ENCODE peak calls at places on chromosomes 12 and 14, in ten cellular contexts. One of them, this sample, is unnamed.

GRCh38 chr14:27390130-27390529 is 792.3 kb upstream of the NOVA1 start:
- DNase-seq in choroid plexus epithelial cell: no peak
- DNase-seq in endodermal cell: peak; percentile 58
- DNase-seq in fibroblast of lung: no peak
- DNase-seq in glutamatergic neuron: no peak
- DNase-seq in AG09319: no peak
- DNase-seq in osteocyte: no peak
- DNase-seq in fibroblast of mammary gland: no peak
- DNase-seq in pancreas: no peak
- DNase-seq in heart right ventricle: no peak
- DNase-seq in this sample: no peak

GRCh38 chr12:93122569-93123091 is 193.5 kb upstream of the EEA1 start:
- DNase-seq in osteocyte: no peak
- DNase-seq in fibroblast of lung: no peak
- DNase-seq in AG09319: no peak
- DNase-seq in pancreas: peak; percentile 16
- DNase-seq in glutamatergic neuron: no peak
- DNase-seq in choroid plexus epithelial cell: no peak
- DNase-seq in fibroblast of mammary gland: peak; percentile 23
- DNase-seq in heart right ventricle: no peak
- DNase-seq in endodermal cell: no peak
- DNase-seq in this sample: no peak

GRCh38 chr12:29726321-29726692 is 57.4 kb downstream of the TMTC1 start:
- DNase-seq in glutamatergic neuron: no peak
- DNase-seq in fibroblast of lung: peak; percentile 47
- DNase-seq in choroid plexus epithelial cell: peak; percentile 86
- DNase-seq in fibroblast of mammary gland: peak; percentile 67
- DNase-seq in osteocyte: no peak
- DNase-seq in endodermal cell: no peak
- DNase-seq in pancreas: no peak
- DNase-seq in heart right ventricle: peak; percentile 26
- DNase-seq in AG09319: no peak
- DNase-seq in this sample: no peak

GRCh38 chr12:90905691-90906370 is 49.1 kb downstream of the CCER1 start:
- DNase-seq in choroid plexus epithelial cell: peak; percentile 23
- DNase-seq in osteocyte: no peak
- DNase-seq in glutamatergic neuron: no peak
- DNase-seq in AG09319: no peak
- DNase-seq in heart right ventricle: no peak
- DNase-seq in endodermal cell: no peak
- DNase-seq in pancreas: no peak
- DNase-seq in fibroblast of lung: no peak
- DNase-seq in fibroblast of mammary gland: peak; percentile 55
- DNase-seq in this sample: no peak

GRCh38 chr12:120257041-120257821 is 8.3 kb downstream of the PXN start:
- DNase-seq in heart right ventricle: peak; percentile 78
- DNase-seq in osteocyte: peak; percentile 83
- DNase-seq in fibroblast of lung: peak; percentile 93
- DNase-seq in pancreas: peak; percentile 56
- DNase-seq in endodermal cell: peak; percentile 72
- DNase-seq in glutamatergic neuron: no peak
- DNase-seq in choroid plexus epithelial cell: peak; percentile 93
- DNase-seq in AG09319: peak; percentile 86
- DNase-seq in fibroblast of mammary gland: peak; percentile 96
- DNase-seq in this sample: no peak

GRCh38 chr12:122310636-122311035 is 44.3 kb upstream of the VPS33A start:
- DNase-seq in fibroblast of lung: no peak
- DNase-seq in pancreas: no peak
- DNase-seq in osteocyte: no peak
- DNase-seq in endodermal cell: no peak
- DNase-seq in choroid plexus epithelial cell: no peak
- DNase-seq in AG09319: no peak
- DNase-seq in glutamatergic neuron: no peak
- DNase-seq in heart right ventricle: no peak
- DNase-seq in fibroblast of mammary gland: no peak
- DNase-seq in this sample: no peak

GRCh38 chr12:127078577-127079350 is 1188.2 kb upstream of the TMEM132C start:
- DNase-seq in choroid plexus epithelial cell: no peak
- DNase-seq in fibroblast of lung: no peak
- DNase-seq in AG09319: no peak
- DNase-seq in pancreas: no peak
- DNase-seq in endodermal cell: no peak
- DNase-seq in glutamatergic neuron: no peak
- DNase-seq in osteocyte: no peak
- DNase-seq in heart right ventricle: no peak
- DNase-seq in fibroblast of mammary gland: no peak
- DNase-seq in this sample: no peak

GRCh38 chr14:23865502-23865901 is 88.1 kb upstream of the DHRS4 start:
- DNase-seq in fibroblast of lung: no peak
- DNase-seq in heart right ventricle: no peak
- DNase-seq in fibroblast of mammary gland: no peak
- DNase-seq in AG09319: no peak
- DNase-seq in glutamatergic neuron: no peak
- DNase-seq in pancreas: no peak
- DNase-seq in endodermal cell: no peak
- DNase-seq in osteocyte: no peak
- DNase-seq in choroid plexus epithelial cell: no peak
- DNase-seq in this sample: no peak

GRCh38 chr14:71703477-71703876 is 228.8 kb upstream of the RGS6 start:
- DNase-seq in osteocyte: no peak
- DNase-seq in heart right ventricle: peak; percentile 31
- DNase-seq in fibroblast of mammary gland: peak; percentile 66
- DNase-seq in endodermal cell: no peak
- DNase-seq in glutamatergic neuron: no peak
- DNase-seq in fibroblast of lung: peak; percentile 39
- DNase-seq in pancreas: no peak
- DNase-seq in AG09319: no peak
- DNase-seq in choroid plexus epithelial cell: peak; percentile 69
- DNase-seq in this sample: no peak

GRCh38 chr12:8630131-8630530 is 17.5 kb upstream of the AICDA start:
- DNase-seq in pancreas: no peak
- DNase-seq in endodermal cell: no peak
- DNase-seq in heart right ventricle: no peak
- DNase-seq in fibroblast of lung: no peak
- DNase-seq in fibroblast of mammary gland: no peak
- DNase-seq in AG09319: no peak
- DNase-seq in osteocyte: no peak
- DNase-seq in glutamatergic neuron: no peak
- DNase-seq in choroid plexus epithelial cell: no peak
- DNase-seq in this sample: no peak

GRCh38 chr12:53844989-53845836 is 93.4 kb upstream of the HOXC13 start:
- DNase-seq in pancreas: no peak
- DNase-seq in choroid plexus epithelial cell: peak; percentile 14
- DNase-seq in osteocyte: no peak
- DNase-seq in fibroblast of mammary gland: no peak
- DNase-seq in endodermal cell: no peak
- DNase-seq in fibroblast of lung: no peak
- DNase-seq in glutamatergic neuron: no peak
- DNase-seq in AG09319: no peak
- DNase-seq in heart right ventricle: no peak
- DNase-seq in this sample: no peak

GRCh38 chr14:105880616-105881015 is 354.2 kb downstream of the TMEM121 start:
- DNase-seq in AG09319: no peak
- DNase-seq in pancreas: no peak
- DNase-seq in endodermal cell: peak; percentile 10
- DNase-seq in choroid plexus epithelial cell: no peak
- DNase-seq in osteocyte: no peak
- DNase-seq in fibroblast of mammary gland: no peak
- DNase-seq in heart right ventricle: no peak
- DNase-seq in fibroblast of lung: no peak
- DNase-seq in glutamatergic neuron: peak; percentile 2
- DNase-seq in this sample: no peak
- TF ChIP-seq CTCF in AG09319: no peak
- TF ChIP-seq CTCF in pancreas: no peak
- TF ChIP-seq CTCF in endodermal cell: no peak
- TF ChIP-seq CTCF in choroid plexus epithelial cell: no peak
- TF ChIP-seq CTCF in osteocyte: no peak
- TF ChIP-seq CTCF in fibroblast of mammary gland: no peak
- TF ChIP-seq CTCF in heart right ventricle: no peak
- TF ChIP-seq CTCF in fibroblast of lung: no peak
- TF ChIP-seq CTCF in glutamatergic neuron: no peak
- TF ChIP-seq CTCF in this sample: no peak

DNA sequence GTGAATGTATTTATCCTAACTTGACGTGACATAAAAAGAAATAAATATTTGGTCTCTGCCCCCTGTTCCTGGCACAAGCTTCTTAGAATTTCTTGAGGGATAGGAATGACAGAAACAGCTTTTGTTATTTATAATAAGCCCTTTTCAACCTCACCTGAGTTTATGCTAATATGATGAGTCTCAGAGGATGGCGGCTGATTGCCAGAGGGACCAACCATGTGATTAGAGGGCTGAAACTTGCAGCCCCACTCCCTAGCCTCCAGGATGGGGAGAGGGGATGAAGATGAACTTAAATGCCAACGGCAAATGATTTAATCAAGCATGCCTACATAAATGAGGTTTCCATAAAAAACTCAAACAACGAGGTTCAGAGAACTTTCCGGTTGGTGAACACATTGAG is 42.9 kb downstream of the DNAI7 start:
- DNase-seq in pancreas: no peak
- DNase-seq in AG09319: no peak
- DNase-seq in fibroblast of lung: no peak
- DNase-seq in choroid plexus epithelial cell: no peak
- DNase-seq in osteocyte: no peak
- DNase-seq in fibroblast of mammary gland: no peak
- DNase-seq in endodermal cell: peak; percentile 46
- DNase-seq in heart right ventricle: no peak
- DNase-seq in glutamatergic neuron: no peak
- DNase-seq in this sample: no peak
- TF ChIP-seq CTCF in pancreas: no peak
- TF ChIP-seq CTCF in AG09319: no peak
- TF ChIP-seq CTCF in fibroblast of lung: no peak
- TF ChIP-seq CTCF in choroid plexus epithelial cell: no peak
- TF ChIP-seq CTCF in osteocyte: no peak
- TF ChIP-seq CTCF in fibroblast of mammary gland: no peak
- TF ChIP-seq CTCF in endodermal cell: no peak
- TF ChIP-seq CTCF in heart right ventricle: no peak
- TF ChIP-seq CTCF in glutamatergic neuron: no peak
- TF ChIP-seq CTCF in this sample: no peak

DNA sequence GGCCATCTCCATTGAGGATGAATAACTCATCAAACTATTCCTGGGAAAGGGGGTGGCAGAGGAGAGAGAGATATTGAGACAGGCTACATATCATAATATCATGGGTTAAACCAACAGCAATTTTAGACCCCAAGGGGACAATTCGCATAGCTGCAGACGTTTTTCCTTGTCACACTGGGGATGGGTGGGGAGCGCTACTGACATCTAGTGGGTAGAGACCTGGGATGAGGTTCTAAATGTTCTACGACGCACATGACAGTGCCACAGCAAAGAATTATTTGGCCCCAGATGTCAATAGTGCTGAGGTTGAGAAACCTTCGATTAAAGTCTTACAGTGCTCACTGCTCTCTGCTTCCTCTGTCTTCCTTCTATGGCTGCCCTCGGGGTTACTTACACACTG is 425.6 kb downstream of the NRXN3 start:
- DNase-seq in heart right ventricle: no peak
- DNase-seq in fibroblast of mammary gland: no peak
- DNase-seq in osteocyte: no peak
- DNase-seq in choroid plexus epithelial cell: peak; percentile 9
- DNase-seq in AG09319: no peak
- DNase-seq in glutamatergic neuron: peak; percentile 43
- DNase-seq in endodermal cell: peak; percentile 68
- DNase-seq in pancreas: no peak
- DNase-seq in fibroblast of lung: no peak
- DNase-seq in this sample: no peak
- TF ChIP-seq CTCF in heart right ventricle: peak; percentile 6
- TF ChIP-seq CTCF in fibroblast of mammary gland: peak; percentile 29
- TF ChIP-seq CTCF in osteocyte: no peak
- TF ChIP-seq CTCF in choroid plexus epithelial cell: peak; percentile 47
- TF ChIP-seq CTCF in AG09319: no peak
- TF ChIP-seq CTCF in glutamatergic neuron: no peak
- TF ChIP-seq CTCF in endodermal cell: peak; percentile 74
- TF ChIP-seq CTCF in pancreas: no peak
- TF ChIP-seq CTCF in fibroblast of lung: peak; percentile 15
- TF ChIP-seq CTCF in this sample: no peak

GRCh38 chr14:75232597-75232996 is 46.0 kb upstream of the FOS start:
- DNase-seq in endodermal cell: no peak
- DNase-seq in choroid plexus epithelial cell: no peak
- DNase-seq in heart right ventricle: no peak
- DNase-seq in pancreas: no peak
- DNase-seq in fibroblast of lung: no peak
- DNase-seq in fibroblast of mammary gland: no peak
- DNase-seq in AG09319: no peak
- DNase-seq in osteocyte: no peak
- DNase-seq in glutamatergic neuron: no peak
- DNase-seq in this sample: no peak

GRCh38 chr14:75229576-75229922 is 49.1 kb upstream of the FOS start:
- DNase-seq in fibroblast of mammary gland: no peak
- DNase-seq in pancreas: peak; percentile 36
- DNase-seq in osteocyte: no peak
- DNase-seq in glutamatergic neuron: no peak
- DNase-seq in heart right ventricle: no peak
- DNase-seq in fibroblast of lung: no peak
- DNase-seq in choroid plexus epithelial cell: no peak
- DNase-seq in AG09319: no peak
- DNase-seq in endodermal cell: no peak
- DNase-seq in this sample: no peak

GRCh38 chr14:75231320-75231719 is 47.3 kb upstream of the FOS start:
- DNase-seq in pancreas: no peak
- DNase-seq in endodermal cell: no peak
- DNase-seq in fibroblast of mammary gland: no peak
- DNase-seq in choroid plexus epithelial cell: no peak
- DNase-seq in osteocyte: no peak
- DNase-seq in heart right ventricle: no peak
- DNase-seq in glutamatergic neuron: no peak
- DNase-seq in AG09319: no peak
- DNase-seq in fibroblast of lung: no peak
- DNase-seq in this sample: no peak

GRCh38 chr14:75226755-75227544 is 50.5 kb upstream of the TMED10 start:
- DNase-seq in heart right ventricle: no peak
- DNase-seq in glutamatergic neuron: no peak
- DNase-seq in fibroblast of lung: no peak
- DNase-seq in choroid plexus epithelial cell: no peak
- DNase-seq in osteocyte: no peak
- DNase-seq in AG09319: no peak
- DNase-seq in fibroblast of mammary gland: no peak
- DNase-seq in pancreas: no peak
- DNase-seq in endodermal cell: no peak
- DNase-seq in this sample: no peak

DNA sequence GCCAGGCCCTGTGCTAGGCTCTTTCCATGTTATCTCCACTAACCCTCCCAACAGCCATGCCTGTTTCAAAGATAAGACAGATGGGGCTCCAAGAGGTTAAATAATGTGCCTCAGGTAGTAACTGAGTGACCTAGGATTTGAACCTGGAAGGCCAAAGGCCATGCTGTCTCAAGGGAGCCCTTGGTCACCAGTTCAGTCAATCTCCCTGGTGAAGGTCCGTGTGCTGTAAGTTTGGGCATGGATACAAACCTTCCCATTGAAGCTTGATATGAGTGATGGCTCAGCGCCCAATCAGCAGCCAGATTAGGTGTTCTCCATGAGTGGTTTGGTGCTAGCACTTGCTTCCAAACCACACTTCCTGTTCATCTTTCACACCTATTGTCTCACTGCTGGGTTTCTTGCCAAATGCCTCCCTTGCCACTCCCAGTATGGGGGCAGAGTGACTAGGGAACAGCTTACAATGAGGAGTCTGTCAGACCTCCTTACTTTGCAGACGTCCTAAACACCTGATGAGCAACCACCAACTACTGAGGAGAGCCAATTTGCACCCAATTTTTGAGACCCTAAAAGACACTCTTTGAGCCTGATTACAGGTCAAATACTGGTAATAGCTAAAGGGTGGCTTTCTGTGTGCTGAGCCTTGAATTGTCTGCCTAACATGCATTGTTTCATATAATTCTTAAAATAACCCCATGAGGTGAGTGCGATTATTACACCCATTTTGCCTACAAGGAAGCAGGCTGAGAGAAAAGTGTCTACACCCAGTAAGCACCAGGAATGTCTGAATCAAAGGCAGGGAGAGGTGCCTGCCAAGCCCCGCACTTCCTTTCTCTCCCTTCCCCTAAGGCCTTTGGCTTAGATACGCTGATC is 48.5 kb upstream of the FOS start:
- DNase-seq in endodermal cell: peak; percentile 85
- DNase-seq in heart right ventricle: peak; percentile 83
- DNase-seq in choroid plexus epithelial cell: peak; percentile 66
- DNase-seq in osteocyte: no peak
- DNase-seq in glutamatergic neuron: no peak
- DNase-seq in fibroblast of lung: no peak
- DNase-seq in pancreas: no peak
- DNase-seq in AG09319: no peak
- DNase-seq in fibroblast of mammary gland: peak; percentile 25
- DNase-seq in this sample: no peak
- TF ChIP-seq CTCF in endodermal cell: peak; percentile 59
- TF ChIP-seq CTCF in heart right ventricle: no peak
- TF ChIP-seq CTCF in choroid plexus epithelial cell: peak; percentile 24
- TF ChIP-seq CTCF in osteocyte: no peak
- TF ChIP-seq CTCF in glutamatergic neuron: peak; percentile 53
- TF ChIP-seq CTCF in fibroblast of lung: no peak
- TF ChIP-seq CTCF in pancreas: no peak
- TF ChIP-seq CTCF in AG09319: no peak
- TF ChIP-seq CTCF in fibroblast of mammary gland: peak; percentile 3
- TF ChIP-seq CTCF in this sample: no peak